ENCODE peak calls at places on chromosomes 5 and 9, in nine cellular contexts. One of them, this sample, is unnamed.

GRCh38 chr9:90905079-90905478 is 103.5 kb downstream of the SYK start:
- DNase-seq in tibial artery: no peak
- DNase-seq in dorsolateral prefrontal cortex: peak; percentile 45
- DNase-seq in transverse colon: no peak
- DNase-seq in fibroblast of mammary gland: no peak
- DNase-seq in right lobe of liver: no peak
- DNase-seq in fibroblast of lung: no peak
- DNase-seq in adrenal gland: no peak
- DNase-seq in PC-3: no peak
- DNase-seq in this sample: no peak

GRCh38 chr9:135857843-135858242 is 49.5 kb downstream of the CAMSAP1 start:
- DNase-seq in tibial artery: no peak
- DNase-seq in dorsolateral prefrontal cortex: no peak
- DNase-seq in transverse colon: no peak
- DNase-seq in fibroblast of mammary gland: no peak
- DNase-seq in right lobe of liver: no peak
- DNase-seq in fibroblast of lung: no peak
- DNase-seq in adrenal gland: no peak
- DNase-seq in PC-3: no peak
- DNase-seq in this sample: no peak

GRCh38 chr5:180387798-180388197 is 34.7 kb upstream of the GFPT2 start:
- DNase-seq in tibial artery: peak; percentile 25
- DNase-seq in dorsolateral prefrontal cortex: no peak
- DNase-seq in transverse colon: no peak
- DNase-seq in fibroblast of mammary gland: no peak
- DNase-seq in right lobe of liver: no peak
- DNase-seq in fibroblast of lung: no peak
- DNase-seq in adrenal gland: no peak
- DNase-seq in PC-3: no peak
- DNase-seq in this sample: no peak

GRCh38 chr9:98323051-98323830 is 67.8 kb upstream of the TBC1D2 start:
- DNase-seq in tibial artery: no peak
- DNase-seq in dorsolateral prefrontal cortex: no peak
- DNase-seq in transverse colon: no peak
- DNase-seq in fibroblast of mammary gland: no peak
- DNase-seq in right lobe of liver: no peak
- DNase-seq in fibroblast of lung: no peak
- DNase-seq in adrenal gland: no peak
- DNase-seq in PC-3: no peak
- DNase-seq in this sample: no peak

GRCh38 chr5:72324186-72324825 is 4.1 kb downstream of the PTCD2 start:
- DNase-seq in tibial artery: no peak
- DNase-seq in dorsolateral prefrontal cortex: no peak
- DNase-seq in transverse colon: no peak
- DNase-seq in fibroblast of mammary gland: peak; percentile 31
- DNase-seq in right lobe of liver: no peak
- DNase-seq in fibroblast of lung: no peak
- DNase-seq in adrenal gland: no peak
- DNase-seq in PC-3: peak; percentile 77
- DNase-seq in this sample: no peak

GRCh38 chr5:60844429-60844890 is 391 bp upstream of the ELOVL7 start:
- DNase-seq in tibial artery: no peak
- DNase-seq in dorsolateral prefrontal cortex: no peak
- DNase-seq in transverse colon: no peak
- DNase-seq in fibroblast of mammary gland: peak; percentile 49
- DNase-seq in right lobe of liver: no peak
- DNase-seq in fibroblast of lung: peak; percentile 27
- DNase-seq in adrenal gland: no peak
- DNase-seq in PC-3: no peak
- DNase-seq in this sample: no peak

GRCh38 chr9:15146121-15146820 is 160.7 kb downstream of the TTC39B start:
- DNase-seq in tibial artery: no peak
- DNase-seq in dorsolateral prefrontal cortex: no peak
- DNase-seq in transverse colon: no peak
- DNase-seq in fibroblast of mammary gland: no peak
- DNase-seq in right lobe of liver: no peak
- DNase-seq in fibroblast of lung: no peak
- DNase-seq in adrenal gland: no peak
- DNase-seq in PC-3: no peak
- DNase-seq in this sample: no peak

GRCh38 chr5:150035139-150035893 is 34.8 kb downstream of the HMGXB3 start:
- DNase-seq in tibial artery: no peak
- DNase-seq in dorsolateral prefrontal cortex: no peak
- DNase-seq in transverse colon: no peak
- DNase-seq in fibroblast of mammary gland: no peak
- DNase-seq in right lobe of liver: no peak
- DNase-seq in fibroblast of lung: no peak
- DNase-seq in adrenal gland: no peak
- DNase-seq in PC-3: no peak
- DNase-seq in this sample: no peak

GRCh38 chr9:78860806-78861475 is 564.0 kb downstream of the PSAT1 start:
- DNase-seq in tibial artery: no peak
- DNase-seq in dorsolateral prefrontal cortex: no peak
- DNase-seq in transverse colon: no peak
- DNase-seq in fibroblast of mammary gland: peak; percentile 79
- DNase-seq in right lobe of liver: no peak
- DNase-seq in fibroblast of lung: peak; percentile 67
- DNase-seq in adrenal gland: no peak
- DNase-seq in PC-3: peak; percentile 71
- DNase-seq in this sample: peak; percentile 65

GRCh38 chr9:18437315-18438200 is 36.4 kb upstream of the ADAMTSL1 start:
- DNase-seq in tibial artery: no peak
- DNase-seq in dorsolateral prefrontal cortex: no peak
- DNase-seq in transverse colon: no peak
- DNase-seq in fibroblast of mammary gland: peak; percentile 27
- DNase-seq in right lobe of liver: peak; percentile 77
- DNase-seq in fibroblast of lung: peak; percentile 47
- DNase-seq in adrenal gland: peak; percentile 48
- DNase-seq in PC-3: no peak
- DNase-seq in this sample: no peak

GRCh38 chr5:777756-778161 is 6.8 kb downstream of the ZDHHC11B start:
- DNase-seq in tibial artery: no peak
- DNase-seq in dorsolateral prefrontal cortex: no peak
- DNase-seq in transverse colon: no peak
- DNase-seq in fibroblast of mammary gland: no peak
- DNase-seq in right lobe of liver: no peak
- DNase-seq in fibroblast of lung: no peak
- DNase-seq in adrenal gland: no peak
- DNase-seq in PC-3: no peak
- DNase-seq in this sample: no peak

GRCh38 chr9:112624711-112625707 is 92.9 kb downstream of the INIP start:
- DNase-seq in tibial artery: no peak
- DNase-seq in dorsolateral prefrontal cortex: no peak
- DNase-seq in transverse colon: no peak
- DNase-seq in fibroblast of mammary gland: peak; percentile 10
- DNase-seq in right lobe of liver: no peak
- DNase-seq in fibroblast of lung: no peak
- DNase-seq in adrenal gland: no peak
- DNase-seq in PC-3: peak; percentile 3
- DNase-seq in this sample: no peak

GRCh38 chr9:108151161-108151586 is 661.6 kb upstream of the KLF4 start:
- DNase-seq in tibial artery: no peak
- DNase-seq in dorsolateral prefrontal cortex: no peak
- DNase-seq in transverse colon: no peak
- DNase-seq in fibroblast of mammary gland: peak; percentile 89
- DNase-seq in right lobe of liver: no peak
- DNase-seq in fibroblast of lung: peak; percentile 49
- DNase-seq in adrenal gland: no peak
- DNase-seq in PC-3: no peak
- DNase-seq in this sample: peak; percentile 33

GRCh38 chr9:137482094-137482781 is 23.1 kb upstream of the NSMF start:
- DNase-seq in tibial artery: peak; percentile 80
- DNase-seq in dorsolateral prefrontal cortex: no peak
- DNase-seq in transverse colon: no peak
- DNase-seq in fibroblast of mammary gland: peak; percentile 85
- DNase-seq in right lobe of liver: peak; percentile 89
- DNase-seq in fibroblast of lung: peak; percentile 74
- DNase-seq in adrenal gland: peak; percentile 72
- DNase-seq in PC-3: peak; percentile 94
- DNase-seq in this sample: peak; percentile 61

GRCh38 chr9:136964833-136965422 is 12.4 kb upstream of the PTGDS start:
- DNase-seq in tibial artery: no peak
- DNase-seq in dorsolateral prefrontal cortex: no peak
- DNase-seq in transverse colon: no peak
- DNase-seq in fibroblast of mammary gland: no peak
- DNase-seq in right lobe of liver: no peak
- DNase-seq in fibroblast of lung: no peak
- DNase-seq in adrenal gland: no peak
- DNase-seq in PC-3: no peak
- DNase-seq in this sample: no peak

GRCh38 chr5:151055336-151055735 is 25.5 kb downstream of the TNIP1 start:
- DNase-seq in tibial artery: no peak
- DNase-seq in dorsolateral prefrontal cortex: no peak
- DNase-seq in transverse colon: no peak
- DNase-seq in fibroblast of mammary gland: no peak
- DNase-seq in right lobe of liver: no peak
- DNase-seq in fibroblast of lung: no peak
- DNase-seq in adrenal gland: no peak
- DNase-seq in PC-3: no peak
- DNase-seq in this sample: no peak

GRCh38 chr9:36793277-36793676 is 220.6 kb downstream of the MELK start:
- DNase-seq in tibial artery: no peak
- DNase-seq in dorsolateral prefrontal cortex: no peak
- DNase-seq in transverse colon: no peak
- DNase-seq in fibroblast of mammary gland: no peak
- DNase-seq in right lobe of liver: no peak
- DNase-seq in fibroblast of lung: no peak
- DNase-seq in adrenal gland: no peak
- DNase-seq in PC-3: no peak
- DNase-seq in this sample: no peak
- TF ChIP-seq CTCF in tibial artery: no peak
- TF ChIP-seq CTCF in dorsolateral prefrontal cortex: no peak
- TF ChIP-seq CTCF in transverse colon: no peak
- TF ChIP-seq CTCF in fibroblast of mammary gland: peak; percentile 41
- TF ChIP-seq CTCF in right lobe of liver: no peak
- TF ChIP-seq CTCF in fibroblast of lung: peak; percentile 19
- TF ChIP-seq CTCF in adrenal gland: no peak
- TF ChIP-seq CTCF in PC-3: peak; percentile 49
- TF ChIP-seq CTCF in this sample: peak; percentile 13

DNA sequence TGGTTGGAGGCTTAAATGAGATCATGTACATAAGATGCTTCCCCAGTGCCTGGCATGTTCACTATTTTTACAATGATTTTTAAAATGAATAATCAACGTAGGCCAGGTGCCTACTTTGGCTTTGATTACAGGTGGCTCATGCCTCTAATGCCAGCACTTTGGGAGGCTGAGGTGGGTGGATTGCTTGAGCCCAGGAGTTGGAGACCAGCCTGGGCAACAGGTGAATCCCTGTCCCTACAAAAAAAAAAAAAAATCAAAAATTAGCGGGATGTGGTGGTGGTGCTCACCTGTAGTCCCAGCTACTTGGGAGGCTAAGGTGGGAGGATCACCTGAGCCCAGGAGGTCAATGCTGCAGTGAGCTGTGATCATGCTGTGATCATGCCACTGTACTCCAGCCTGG is 9.2 kb downstream of the PCDH12 start:
- DNase-seq in tibial artery: no peak
- DNase-seq in dorsolateral prefrontal cortex: no peak
- DNase-seq in transverse colon: no peak
- DNase-seq in fibroblast of mammary gland: no peak
- DNase-seq in right lobe of liver: no peak
- DNase-seq in fibroblast of lung: no peak
- DNase-seq in adrenal gland: no peak
- DNase-seq in PC-3: no peak
- DNase-seq in this sample: no peak
- H3K4me3 ChIP-seq in tibial artery: no peak overlapping the region
- H3K4me3 ChIP-seq in dorsolateral prefrontal cortex: no peak overlapping the region
- H3K4me3 ChIP-seq in transverse colon: no peak overlapping the region
- H3K4me3 ChIP-seq in fibroblast of mammary gland: no peak overlapping the region
- H3K4me3 ChIP-seq in right lobe of liver: no peak overlapping the region
- H3K4me3 ChIP-seq in fibroblast of lung: no peak overlapping the region
- H3K4me3 ChIP-seq in adrenal gland: no peak overlapping the region
- H3K4me3 ChIP-seq in PC-3: no peak overlapping the region
- H3K4me3 ChIP-seq in this sample: no peak overlapping the region

DNA sequence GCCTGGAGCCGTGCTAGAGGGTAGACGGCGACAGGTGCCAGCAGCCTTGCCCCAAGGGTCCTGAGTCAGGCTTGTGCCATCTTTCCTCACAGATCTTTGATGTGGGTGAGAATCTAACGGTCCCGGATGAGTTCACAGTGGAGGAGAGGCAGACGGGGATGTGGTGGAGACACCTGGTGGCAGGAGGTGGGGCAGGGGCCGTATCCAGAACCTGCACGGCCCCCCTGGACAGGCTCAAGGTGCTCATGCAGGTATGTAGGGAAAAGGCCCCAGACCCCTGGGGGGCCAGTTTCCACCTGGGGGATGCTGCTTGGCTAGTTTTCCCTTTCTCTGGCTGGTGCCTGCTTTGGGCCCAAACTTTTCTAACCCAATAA is 24.0 kb downstream of the PTGES2 start:
- DNase-seq in tibial artery: no peak
- DNase-seq in dorsolateral prefrontal cortex: no peak
- DNase-seq in transverse colon: no peak
- DNase-seq in fibroblast of mammary gland: no peak
- DNase-seq in right lobe of liver: no peak
- DNase-seq in fibroblast of lung: no peak
- DNase-seq in adrenal gland: no peak
- DNase-seq in PC-3: no peak
- DNase-seq in this sample: no peak
- TF ChIP-seq CTCF in tibial artery: no peak
- TF ChIP-seq CTCF in dorsolateral prefrontal cortex: no peak
- TF ChIP-seq CTCF in transverse colon: no peak
- TF ChIP-seq CTCF in fibroblast of mammary gland: no peak
- TF ChIP-seq CTCF in right lobe of liver: peak; percentile 35
- TF ChIP-seq CTCF in fibroblast of lung: peak; percentile 13
- TF ChIP-seq CTCF in adrenal gland: no peak
- TF ChIP-seq CTCF in PC-3: peak; percentile 51
- TF ChIP-seq CTCF in this sample: peak; percentile 25

GRCh38 chr5:134100283-134101011 is 14.0 kb upstream of the TCF7 start:
- DNase-seq in tibial artery: no peak
- DNase-seq in dorsolateral prefrontal cortex: no peak
- DNase-seq in transverse colon: peak; percentile 70
- DNase-seq in fibroblast of mammary gland: peak; percentile 51
- DNase-seq in right lobe of liver: no peak
- DNase-seq in fibroblast of lung: no peak
- DNase-seq in adrenal gland: no peak
- DNase-seq in PC-3: peak; percentile 51
- DNase-seq in this sample: peak; percentile 80

GRCh38 chr5:134099939-134100282 is 14.6 kb upstream of the TCF7 start:
- DNase-seq in tibial artery: no peak
- DNase-seq in dorsolateral prefrontal cortex: no peak
- DNase-seq in transverse colon: no peak
- DNase-seq in fibroblast of mammary gland: no peak
- DNase-seq in right lobe of liver: no peak
- DNase-seq in fibroblast of lung: no peak
- DNase-seq in adrenal gland: no peak
- DNase-seq in PC-3: no peak
- DNase-seq in this sample: no peak

GRCh38 chr5:134103998-134104612 is 10.4 kb upstream of the TCF7 start:
- DNase-seq in tibial artery: no peak
- DNase-seq in dorsolateral prefrontal cortex: no peak
- DNase-seq in transverse colon: no peak
- DNase-seq in fibroblast of mammary gland: no peak
- DNase-seq in right lobe of liver: no peak
- DNase-seq in fibroblast of lung: no peak
- DNase-seq in adrenal gland: no peak
- DNase-seq in PC-3: no peak
- DNase-seq in this sample: no peak

GRCh38 chr5:134103397-134103796 is 11.1 kb upstream of the TCF7 start:
- DNase-seq in tibial artery: no peak
- DNase-seq in dorsolateral prefrontal cortex: no peak
- DNase-seq in transverse colon: no peak
- DNase-seq in fibroblast of mammary gland: no peak
- DNase-seq in right lobe of liver: no peak
- DNase-seq in fibroblast of lung: no peak
- DNase-seq in adrenal gland: no peak
- DNase-seq in PC-3: no peak
- DNase-seq in this sample: no peak

GRCh38 chr5:134101686-134102439 is 12.6 kb upstream of the TCF7 start:
- DNase-seq in tibial artery: no peak
- DNase-seq in dorsolateral prefrontal cortex: peak; percentile 54
- DNase-seq in transverse colon: peak; percentile 64
- DNase-seq in fibroblast of mammary gland: peak; percentile 33
- DNase-seq in right lobe of liver: peak; percentile 63
- DNase-seq in fibroblast of lung: peak; percentile 22
- DNase-seq in adrenal gland: peak; percentile 64
- DNase-seq in PC-3: peak; percentile 62
- DNase-seq in this sample: no peak
- H3K4me3 ChIP-seq in tibial artery: no peak overlapping the region
- H3K4me3 ChIP-seq in dorsolateral prefrontal cortex: no peak overlapping the region
- H3K4me3 ChIP-seq in transverse colon: no peak overlapping the region
- H3K4me3 ChIP-seq in fibroblast of mammary gland: no peak overlapping the region
- H3K4me3 ChIP-seq in right lobe of liver: no peak overlapping the region
- H3K4me3 ChIP-seq in fibroblast of lung: no peak overlapping the region
- H3K4me3 ChIP-seq in adrenal gland: no peak overlapping the region
- H3K4me3 ChIP-seq in PC-3: no peak overlapping the region
- H3K4me3 ChIP-seq in this sample: no peak overlapping the region